ENCODE peak calls at places on chromosomes 4 and X, in eight cellular contexts. K, X, J, U, Z, W, A and M are unnamed samples.

GRCh38 chrX:24990585-24990984 is 25.2 kb downstream of the ARX start:
- DNase-seq in J (peak), K (no peak), X (no peak), A (no peak), Z (no peak), W (no peak), U (no peak), M (no peak)

GRCh38 chr4:69832326-69833030 is 27.5 kb downstream of the SULT1E1 start:
- DNase-seq in Z (no peak), X (no peak), A (no peak), K (no peak), U (no peak), W (no peak), J (peak), M (no peak)

GRCh38 chr4:116020141-116020722 is 906.8 kb upstream of the NDST4 start:
- DNase-seq in K (no peak), A (no peak), U (peak), Z (no peak), X (no peak), W (no peak), J (no peak), M (no peak)

GRCh38 chr4:40662962-40663604 is 33.4 kb upstream of the RBM47 start:
- DNase-seq in W (no peak), A (peak), K (no peak), J (no peak), Z (no peak), U (no peak), X (no peak), M (no peak)

GRCh38 chr4:147707892-147708672 is 23.8 kb upstream of the ARHGAP10 start:
- DNase-seq in A (no peak), X (peak), J (peak), U (peak), K (peak), Z (peak), W (no peak), M (no peak)

GRCh38 chrX:12657881-12658280 is 133.3 kb upstream of the PRPS2 start:
- DNase-seq in A (no peak), X (no peak), W (no peak), J (no peak), Z (no peak), K (no peak), U (no peak), M (no peak)

GRCh38 chr4:84547211-84547610 is 35.7 kb upstream of the CDS1 start:
- DNase-seq in W (no peak), K (no peak), X (no peak), A (no peak), U (peak), Z (no peak), J (no peak), M (no peak)

GRCh38 chrX:150729956-150730355 is 36.8 kb downstream of the MTMR1 start:
- DNase-seq in A (no peak), U (peak), K (no peak), W (no peak), Z (no peak), J (no peak), X (no peak), M (no peak)

GRCh38 chr4:76969941-76970529 is 20.5 kb downstream of the SEPTIN11 start:
- DNase-seq in Z (no peak), U (no peak), J (peak), A (no peak), K (no peak), X (no peak), W (no peak), M (no peak)

GRCh38 chr4:121873604-121874003 is 3.3 kb upstream of the BBS7 start:
- DNase-seq in Z (no peak), A (peak), J (no peak), X (no peak), W (no peak), U (no peak), K (no peak), M (no peak)

GRCh38 chr4:113146876-113147358 is 97.5 kb downstream of the ANK2 start:
- DNase-seq in W (no peak), X (no peak), K (no peak), Z (no peak), A (no peak), U (no peak), J (no peak), M (no peak)